ENCODE peak calls at places on chromosomes 6 and 20, in six cellular contexts. One of them, this sample, is unnamed.

GRCh38 chr6:44202332-44202971 is 14.3 kb upstream of the MYMX start:
- DNase-seq in IMR-90: no peak
- DNase-seq in H1: peak; percentile 78
- DNase-seq in trophoblast cell: peak; percentile 31
- DNase-seq in H9: peak; percentile 85
- DNase-seq in mesenchymal stem cell: no peak
- DNase-seq in this sample: no peak

GRCh38 chr6:166274163-166274562 is 34.0 kb downstream of the PRR18 start:
- DNase-seq in IMR-90: no peak
- DNase-seq in H1: no peak
- DNase-seq in H9: no peak
- DNase-seq in mesenchymal stem cell: no peak
- DNase-seq in trophoblast cell: no peak
- DNase-seq in this sample: no peak

GRCh38 chr6:43738877-43739641 is 31.0 kb upstream of the VEGFA start:
- DNase-seq in IMR-90: no peak
- DNase-seq in H9: peak; percentile 16
- DNase-seq in H1: no peak
- DNase-seq in mesenchymal stem cell: no peak
- DNase-seq in trophoblast cell: no peak
- DNase-seq in this sample: no peak

GRCh38 chr6:100633096-100633766 is 168.5 kb upstream of the SIM1 start:
- DNase-seq in H9: no peak
- DNase-seq in IMR-90: peak; percentile 83
- DNase-seq in H1: no peak
- DNase-seq in trophoblast cell: peak; percentile 80
- DNase-seq in mesenchymal stem cell: peak; percentile 94
- DNase-seq in this sample: peak; percentile 5

GRCh38 chr20:48684501-48685041 is 143.2 kb downstream of the PREX1 start:
- DNase-seq in H9: no peak
- DNase-seq in IMR-90: no peak
- DNase-seq in trophoblast cell: peak; percentile 69
- DNase-seq in H1: no peak
- DNase-seq in mesenchymal stem cell: no peak
- DNase-seq in this sample: no peak

GRCh38 chr20:1894951-1895673 is at the start of gene SIRPA:
- DNase-seq in H1: peak; percentile 62
- DNase-seq in IMR-90: peak; percentile 64
- DNase-seq in H9: peak; percentile 48
- DNase-seq in mesenchymal stem cell: peak; percentile 80
- DNase-seq in trophoblast cell: peak; percentile 10
- DNase-seq in this sample: peak; percentile 45

GRCh38 chr6:40520683-40521082 is 66.5 kb downstream of the LRFN2 start:
- DNase-seq in H1: no peak
- DNase-seq in IMR-90: no peak
- DNase-seq in H9: no peak
- DNase-seq in mesenchymal stem cell: no peak
- DNase-seq in trophoblast cell: no peak
- DNase-seq in this sample: no peak

GRCh38 chr6:34237722-34238506 is 1.2 kb downstream of the HMGA1 start:
- DNase-seq in trophoblast cell: peak; percentile 51
- DNase-seq in H9: peak; percentile 49
- DNase-seq in mesenchymal stem cell: peak; percentile 59
- DNase-seq in IMR-90: peak; percentile 33
- DNase-seq in H1: peak; percentile 63
- DNase-seq in this sample: no peak

GRCh38 chr6:51618563-51618962 is 468.9 kb downstream of the PKHD1 start:
- DNase-seq in H1: no peak
- DNase-seq in H9: no peak
- DNase-seq in trophoblast cell: peak; percentile 45
- DNase-seq in IMR-90: no peak
- DNase-seq in mesenchymal stem cell: no peak
- DNase-seq in this sample: peak; percentile 2

GRCh38 chr6:101912266-101912665 is 518.8 kb downstream of the GRIK2 start:
- DNase-seq in mesenchymal stem cell: no peak
- DNase-seq in H1: no peak
- DNase-seq in IMR-90: no peak
- DNase-seq in trophoblast cell: no peak
- DNase-seq in H9: no peak
- DNase-seq in this sample: peak; percentile 6

GRCh38 chr20:46573788-46574581 is 23.5 kb upstream of the OCSTAMP start:
- DNase-seq in H1: no peak
- DNase-seq in mesenchymal stem cell: no peak
- DNase-seq in H9: no peak
- DNase-seq in trophoblast cell: peak; percentile 79
- DNase-seq in IMR-90: peak; percentile 45
- DNase-seq in this sample: no peak

GRCh38 chr6:70312165-70312564 is 9.3 kb upstream of the COL9A1 start:
- DNase-seq in trophoblast cell: peak; percentile 47
- DNase-seq in H1: no peak
- DNase-seq in H9: no peak
- DNase-seq in IMR-90: peak; percentile 78
- DNase-seq in mesenchymal stem cell: peak; percentile 65
- DNase-seq in this sample: no peak

GRCh38 chr6:25995507-25995906 is 32.9 kb downstream of the TRIM38 start:
- DNase-seq in mesenchymal stem cell: peak; percentile 22
- DNase-seq in trophoblast cell: no peak
- DNase-seq in IMR-90: no peak
- DNase-seq in H9: no peak
- DNase-seq in H1: no peak
- DNase-seq in this sample: no peak

GRCh38 chr6:159969921-159970320 is 1.0 kb downstream of the IGF2R start:
- DNase-seq in mesenchymal stem cell: peak; percentile 94
- DNase-seq in trophoblast cell: peak; percentile 68
- DNase-seq in IMR-90: peak; percentile 84
- DNase-seq in H1: no peak
- DNase-seq in H9: no peak
- DNase-seq in this sample: peak; percentile 64

GRCh38 chr6:5190467-5190866 is 70.3 kb downstream of the LYRM4 start:
- DNase-seq in H9: no peak
- DNase-seq in H1: no peak
- DNase-seq in mesenchymal stem cell: peak; percentile 93
- DNase-seq in trophoblast cell: peak; percentile 99
- DNase-seq in IMR-90: peak; percentile 98
- DNase-seq in this sample: no peak

GRCh38 chr20:46642265-46642942 is 8.9 kb downstream of the SLC13A3 start:
- DNase-seq in mesenchymal stem cell: no peak
- DNase-seq in H1: no peak
- DNase-seq in IMR-90: no peak
- DNase-seq in trophoblast cell: no peak
- DNase-seq in H9: no peak
- DNase-seq in this sample: no peak

GRCh38 chr6:106117579-106117978 is 31.4 kb downstream of the PRDM1 start:
- DNase-seq in H9: no peak
- DNase-seq in mesenchymal stem cell: no peak
- DNase-seq in H1: no peak
- DNase-seq in IMR-90: no peak
- DNase-seq in trophoblast cell: no peak
- DNase-seq in this sample: no peak

DNA sequence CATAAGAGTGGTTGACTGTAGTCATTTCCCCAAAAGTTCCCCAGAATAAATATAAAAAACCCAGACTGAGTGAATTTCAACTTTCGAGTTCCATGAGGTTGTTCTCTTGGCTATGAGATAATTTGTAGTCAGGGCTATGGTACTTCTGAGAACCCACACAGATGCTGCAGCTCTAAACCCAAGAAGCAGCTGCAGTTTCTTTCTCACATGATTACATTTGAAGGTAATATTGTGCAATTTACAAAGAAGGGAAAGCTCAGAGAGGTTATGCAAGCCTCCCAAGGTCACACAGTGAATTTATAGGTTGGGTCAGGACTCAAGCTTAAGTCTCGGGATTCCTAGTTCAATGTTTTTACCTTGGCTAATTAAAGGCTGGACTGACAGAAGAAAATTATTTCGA is 29.7 kb upstream of the CD93 start:
- DNase-seq in mesenchymal stem cell: peak; percentile 60
- DNase-seq in trophoblast cell: peak; percentile 89
- DNase-seq in IMR-90: no peak
- DNase-seq in H9: no peak
- DNase-seq in H1: no peak
- DNase-seq in this sample: no peak
- H3K14ac ChIP-seq in mesenchymal stem cell: no peak overlapping the region
- H3K14ac ChIP-seq in trophoblast cell: no peak overlapping the region
- H3K14ac ChIP-seq in IMR-90: no peak overlapping the region
- H3K14ac ChIP-seq in H9: no peak overlapping the region
- H3K14ac ChIP-seq in H1: no peak overlapping the region
- H3K14ac ChIP-seq in this sample: no peak overlapping the region

GRCh38 chr20:9329356-9330092 is 184.9 kb upstream of the LAMP5 start:
- DNase-seq in trophoblast cell: peak; percentile 56
- DNase-seq in H1: no peak
- DNase-seq in H9: no peak
- DNase-seq in IMR-90: no peak
- DNase-seq in mesenchymal stem cell: no peak
- DNase-seq in this sample: no peak

GRCh38 chr20:9330151-9330550 is 184.2 kb upstream of the LAMP5 start:
- DNase-seq in H9: no peak
- DNase-seq in mesenchymal stem cell: no peak
- DNase-seq in H1: no peak
- DNase-seq in IMR-90: no peak
- DNase-seq in trophoblast cell: no peak
- DNase-seq in this sample: no peak

GRCh38 chr20:9331707-9332435 is 182.5 kb upstream of the LAMP5 start:
- DNase-seq in IMR-90: no peak
- DNase-seq in mesenchymal stem cell: no peak
- DNase-seq in H1: no peak
- DNase-seq in H9: no peak
- DNase-seq in trophoblast cell: no peak
- DNase-seq in this sample: peak; percentile 17

GRCh38 chr20:9334866-9335265 is 179.5 kb upstream of the LAMP5 start:
- DNase-seq in trophoblast cell: no peak
- DNase-seq in mesenchymal stem cell: no peak
- DNase-seq in IMR-90: no peak
- DNase-seq in H1: no peak
- DNase-seq in H9: no peak
- DNase-seq in this sample: no peak

GRCh38 chr20:9332783-9333482 is 181.5 kb upstream of the LAMP5 start:
- DNase-seq in trophoblast cell: no peak
- DNase-seq in H9: no peak
- DNase-seq in IMR-90: no peak
- DNase-seq in mesenchymal stem cell: no peak
- DNase-seq in H1: no peak
- DNase-seq in this sample: no peak
- H3K9ac ChIP-seq in trophoblast cell: no peak overlapping the region
- H3K9ac ChIP-seq in H9: no peak overlapping the region
- H3K9ac ChIP-seq in IMR-90: no peak overlapping the region
- H3K9ac ChIP-seq in mesenchymal stem cell: no peak overlapping the region
- H3K9ac ChIP-seq in H1: no peak overlapping the region
- H3K9ac ChIP-seq in this sample: no peak overlapping the region

DNA sequence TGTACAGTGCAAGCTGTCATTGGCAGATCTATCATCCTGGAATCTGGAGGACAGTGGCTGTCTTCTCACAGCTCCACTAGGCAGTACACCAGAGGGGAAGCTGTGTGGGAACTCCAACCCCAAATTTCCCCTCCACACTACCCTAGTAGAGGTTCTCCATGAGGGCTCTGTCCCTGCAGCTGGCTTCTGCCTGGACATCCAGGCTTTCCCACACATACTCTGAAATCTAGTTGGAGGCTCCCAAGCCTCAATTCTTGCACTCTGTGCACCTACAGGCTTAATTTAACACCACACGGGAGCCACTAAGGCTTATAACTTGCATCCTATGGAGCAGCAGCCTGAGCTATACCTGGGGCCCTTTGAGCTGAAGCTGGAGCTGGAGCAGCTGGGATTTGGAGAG is 43.0 kb upstream of the TRIM39 start:
- DNase-seq in trophoblast cell: no peak
- DNase-seq in H9: no peak
- DNase-seq in H1: no peak
- DNase-seq in mesenchymal stem cell: no peak
- DNase-seq in IMR-90: no peak
- DNase-seq in this sample: no peak
- H3K14ac ChIP-seq in trophoblast cell: no peak overlapping the region
- H3K14ac ChIP-seq in H9: no peak overlapping the region
- H3K14ac ChIP-seq in H1: no peak overlapping the region
- H3K14ac ChIP-seq in mesenchymal stem cell: no peak overlapping the region
- H3K14ac ChIP-seq in IMR-90: no peak overlapping the region
- H3K14ac ChIP-seq in this sample: no peak overlapping the region

DNA sequence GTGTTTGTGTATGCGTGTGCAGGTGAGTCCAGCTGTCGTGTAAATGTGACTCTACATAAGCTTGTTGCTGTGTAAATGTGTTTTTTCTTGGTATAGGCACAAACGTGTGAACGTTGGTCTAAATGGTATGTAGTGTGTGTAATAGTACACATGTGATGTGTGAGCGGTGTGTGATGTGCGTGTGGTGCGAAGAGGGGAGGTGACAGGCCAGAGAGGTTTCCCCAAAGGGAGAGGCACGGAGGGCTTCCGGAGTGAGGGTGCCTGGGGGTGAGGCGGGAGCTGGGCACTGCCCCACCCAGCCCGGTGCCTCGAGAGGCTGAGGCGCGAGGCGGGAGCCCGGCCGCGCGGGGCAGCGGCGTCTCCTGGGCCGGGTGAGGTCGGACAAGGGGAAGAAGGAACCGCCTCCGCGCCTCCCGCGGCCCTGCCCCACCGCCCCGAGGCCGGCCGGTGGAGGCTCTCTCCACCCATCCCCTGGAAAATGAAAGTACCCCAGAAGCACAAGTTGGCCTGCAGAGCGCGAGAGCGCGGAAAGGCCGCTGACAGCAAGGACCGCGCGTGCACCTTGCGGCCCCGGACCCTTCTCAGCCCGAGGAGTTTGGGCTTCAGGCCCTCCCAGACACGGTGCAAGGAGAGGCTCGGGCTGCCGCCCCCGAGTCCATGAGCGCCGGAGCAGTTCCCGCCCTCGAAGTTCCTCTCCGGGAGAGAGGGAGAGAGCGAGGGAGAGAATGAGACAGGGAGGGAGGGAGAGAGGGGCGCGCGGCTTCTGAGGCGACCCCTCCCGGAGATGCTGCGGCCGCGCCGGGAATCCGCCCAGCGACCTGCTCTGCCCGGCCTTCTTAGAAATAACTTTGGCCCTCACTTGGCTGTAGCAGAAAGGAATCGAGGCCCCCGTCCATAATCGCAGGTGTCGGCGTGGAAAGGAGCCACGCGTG is 43.2 kb upstream of the OSTM1 start:
- DNase-seq in trophoblast cell: peak; percentile 29
- DNase-seq in H9: peak; percentile 71
- DNase-seq in H1: peak; percentile 81
- DNase-seq in mesenchymal stem cell: peak; percentile 57
- DNase-seq in IMR-90: peak; percentile 21
- DNase-seq in this sample: peak; percentile 31
- H3K9ac ChIP-seq in trophoblast cell: no peak overlapping the region
- H3K9ac ChIP-seq in H9: no peak overlapping the region
- H3K9ac ChIP-seq in H1: no peak overlapping the region
- H3K9ac ChIP-seq in mesenchymal stem cell: no peak overlapping the region
- H3K9ac ChIP-seq in IMR-90: no peak overlapping the region
- H3K9ac ChIP-seq in this sample: peak overlapping the region; percentile 26

GRCh38 chr6:3147914-3148757 is 9.2 kb downstream of the TUBB2A start:
- DNase-seq in trophoblast cell: peak; percentile 31
- DNase-seq in H1: no peak
- DNase-seq in H9: no peak
- DNase-seq in mesenchymal stem cell: no peak
- DNase-seq in IMR-90: no peak
- DNase-seq in this sample: no peak
- H3K14ac ChIP-seq in trophoblast cell: no peak overlapping the region
- H3K14ac ChIP-seq in H1: no peak overlapping the region
- H3K14ac ChIP-seq in H9: no peak overlapping the region
- H3K14ac ChIP-seq in mesenchymal stem cell: no peak overlapping the region
- H3K14ac ChIP-seq in IMR-90: no peak overlapping the region
- H3K14ac ChIP-seq in this sample: no peak overlapping the region